ENCODE peak calls at places on chromosomes 1 and 21, in nine cellular contexts. V, L, P, X, C, W, M, I and F are unnamed samples.

GRCh38 chr1:201665036-201665435 is 126.1 kb downstream of the NAV1 start:
- DNase-seq in C (no peak), M (no peak), I (no peak), V (no peak), W (no peak), X (no peak), L (no peak), P (no peak), F (no peak)

GRCh38 chr1:212698467-212699103 is 1.1 kb downstream of the BATF3 start:
- DNase-seq in I (no peak), M (no peak), P (no peak), V (no peak), L (no peak), W (no peak), C (no peak), X (no peak), F (no peak)

GRCh38 chr1:153627797-153628626 is at the start of gene S100A1:
- DNase-seq in W (peak; percentile 72), I (no peak), V (no peak), P (no peak), C (no peak), M (no peak), L (no peak), X (no peak), F (no peak)

GRCh38 chr1:84847253-84848247 is 45.5 kb downstream of the LPAR3 start:
- DNase-seq in W (no peak), P (peak; percentile 85), M (peak; percentile 96), C (no peak), I (no peak), V (peak; percentile 42), L (peak; percentile 14), X (peak; percentile 95), F (no peak)

GRCh38 chr1:30216602-30217001 is 506.8 kb downstream of the MATN1 start:
- DNase-seq in V (no peak), X (no peak), C (no peak), W (no peak), M (no peak), L (no peak), I (no peak), P (no peak), F (no peak)

GRCh38 chr1:232377494-232377770 is 252.5 kb downstream of the SIPA1L2 start:
- DNase-seq in M (peak; percentile 43), C (no peak), I (no peak), P (no peak), V (no peak), X (no peak), L (no peak), W (no peak), F (no peak)

GRCh38 chr1:15526021-15526489 is 593 bp upstream of the DNAJC16 start:
- DNase-seq in M (no peak), W (no peak), I (no peak), L (no peak), C (no peak), V (no peak), X (no peak), P (no peak), F (no peak)

GRCh38 chr1:9065213-9065751 is 4.2 kb downstream of the SLC2A5 start:
- DNase-seq in I (no peak), W (no peak), X (no peak), P (no peak), C (no peak), M (no peak), L (no peak), V (no peak), F (no peak)

GRCh38 chr21:30443226-30443625 is 3.2 kb downstream of the KRTAP15-1 start:
- DNase-seq in C (no peak), I (no peak), L (no peak), M (no peak), W (no peak), V (no peak), X (no peak), P (no peak), F (no peak)

GRCh38 chr1:20194770-20195463 is 8.6 kb upstream of the PLA2G2C start:
- DNase-seq in W (peak; percentile 10), C (peak; percentile 71), L (peak; percentile 72), P (peak; percentile 68), V (peak; percentile 33), X (no peak), I (peak; percentile 51), M (peak; percentile 51), F (no peak)

GRCh38 chr1:87684786-87685185 is 356.1 kb downstream of the LMO4 start:
- DNase-seq in V (no peak), X (no peak), M (no peak), W (no peak), P (no peak), I (no peak), L (no peak), C (no peak), F (no peak)

GRCh38 chr21:35925497-35925896 is 134.8 kb downstream of the SETD4 start:
- DNase-seq in W (no peak), V (no peak), P (no peak), I (no peak), M (peak; percentile 14), L (no peak), X (no peak), C (no peak), F (no peak)

GRCh38 chr1:115401676-115402075 is 63.6 kb upstream of the NGF start:
- DNase-seq in X (no peak), I (no peak), P (no peak), W (no peak), V (no peak), C (no peak), L (no peak), M (no peak), F (no peak)

GRCh38 chr21:43603641-43604504 is 55.4 kb downstream of the HSF2BP start:
- DNase-seq in I (no peak), P (no peak), C (no peak), X (no peak), M (peak; percentile 55), V (no peak), W (no peak), L (no peak), F (no peak)

GRCh38 chr21:35291034-35291433 is 241.9 kb upstream of the RUNX1 start:
- DNase-seq in I (no peak), P (no peak), V (no peak), X (no peak), C (no peak), L (no peak), W (no peak), M (no peak), F (no peak)

GRCh38 chr1:197327776-197328364 is 59.8 kb downstream of the CRB1 start:
- DNase-seq in L (no peak), C (no peak), W (no peak), P (peak; percentile 30), I (no peak), X (no peak), V (no peak), M (peak; percentile 23), F (peak; percentile 22)

GRCh38 chr1:24857528-24858133 is 72.4 kb downstream of the RUNX3 start:
- DNase-seq in C (peak; percentile 72), V (no peak), M (no peak), L (no peak), X (no peak), W (no peak), I (no peak), P (no peak), F (no peak)

GRCh38 chr1:207407655-207408256 is 46.4 kb upstream of the CR2 start:
- DNase-seq in X (peak; percentile 3), L (no peak), W (no peak), C (no peak), P (no peak), I (no peak), M (no peak), V (no peak), F (no peak)

GRCh38 chr1:81349194-81349965 is 451.4 kb upstream of the ADGRL2 start:
- DNase-seq in C (no peak), X (no peak), L (no peak), I (no peak), P (no peak), M (no peak), V (no peak), W (no peak), F (no peak)

GRCh38 chr1:116375884-116376733 is 3.1 kb downstream of the ATP1A1 start:
- DNase-seq in P (no peak), V (no peak), L (no peak), X (no peak), M (peak; percentile 77), C (no peak), W (no peak), I (no peak), F (no peak)

GRCh38 chr1:183444243-183444642 is 26.1 kb upstream of the NMNAT2 start:
- DNase-seq in P (no peak), W (no peak), V (no peak), I (no peak), M (peak; percentile 25), C (no peak), X (no peak), L (no peak), F (no peak)

GRCh38 chr1:183090386-183091006 is 67.3 kb downstream of the LAMC1 start:
- DNase-seq in W (no peak), I (no peak), X (no peak), L (no peak), V (no peak), C (no peak), M (no peak), P (peak; percentile 73), F (no peak)

GRCh38 chr1:248622491-248623106 is 12.3 kb downstream of the OR2T11 start:
- DNase-seq in X (peak; percentile 10), C (peak; percentile 32), M (peak; percentile 25), L (no peak), W (no peak), I (no peak), V (no peak), P (peak; percentile 69), F (no peak)

GRCh38 chr1:162966608-162967007 is 102.6 kb upstream of the RGS4 start:
- DNase-seq in W (no peak), C (no peak), I (no peak), M (no peak), X (no peak), V (no peak), L (no peak), P (no peak), F (no peak)

GRCh38 chr21:33302796-33303195 is 22.0 kb upstream of the IFNAR1 start:
- DNase-seq in I (no peak), V (no peak), M (no peak), X (no peak), W (no peak), P (no peak), L (no peak), C (peak; percentile 30), F (no peak)

GRCh38 chr1:57307382-57307781 is 116.5 kb downstream of the DAB1 start:
- DNase-seq in C (peak; percentile 25), W (no peak), X (no peak), V (no peak), L (peak; percentile 75), I (peak; percentile 1), M (peak; percentile 1), P (no peak), F (no peak)

GRCh38 chr1:156502749-156503671 is 2.4 kb upstream of the MEF2D start:
- DNase-seq in I (no peak), W (no peak), V (no peak), M (peak; percentile 89), C (no peak), P (peak; percentile 32), L (no peak), X (peak; percentile 85), F (no peak)

GRCh38 chr1:64246294-64246917 is 43.0 kb downstream of the UBE2U start:
- DNase-seq in W (no peak), P (peak; percentile 77), M (peak; percentile 41), C (no peak), X (no peak), I (no peak), V (no peak), L (no peak), F (peak; percentile 80)

GRCh38 chr1:39673215-39673614 is 1.3 kb upstream of the NT5C1A start:
- DNase-seq in X (no peak), I (no peak), C (no peak), M (no peak), W (no peak), L (no peak), P (no peak), V (no peak), F (no peak)

GRCh38 chr21:33825419-33825818 is 90.2 kb downstream of the ATP5PO start:
- DNase-seq in P (no peak), M (no peak), L (no peak), X (no peak), W (no peak), C (no peak), V (no peak), I (no peak), F (no peak)

GRCh38 chr1:201937624-201938212 is 8.6 kb downstream of the LMOD1 start:
- DNase-seq in V (no peak), P (no peak), C (no peak), I (no peak), X (peak; percentile 34), W (no peak), L (no peak), M (peak; percentile 81), F (no peak)